ENCODE peak calls at places on chromosomes 13 and 19, in nine cellular contexts. Z, L, P, V, E, Q, B, D and R are unnamed samples.
A peak's percentile ranks its signal among the peaks of the same experiment; 100 is the strongest.

GRCh38 chr19:1952635-1953034 is 11.7 kb downstream of the CSNK1G2 start:
- DNase-seq in Z (no peak), L (no peak), P (no peak), V (no peak), E (no peak), Q (peak; percentile 22), B (no peak), D (no peak), R (no peak)

GRCh38 chr13:50788551-50788950 is 54.9 kb downstream of the DLEU7 start:
- DNase-seq in Z (no peak), L (no peak), P (no peak), V (no peak), E (no peak), Q (no peak), B (no peak), D (no peak), R (no peak)

GRCh38 chr19:18379803-18380747 is 5.9 kb upstream of the GDF15 start:
- DNase-seq in Z (no peak), L (no peak), P (no peak), V (peak; percentile 85), E (no peak), Q (peak; percentile 96), B (no peak), D (peak; percentile 90), R (peak; percentile 83)

GRCh38 chr19:41096353-41096752 is 8.1 kb downstream of the CYP2A13 start:
- DNase-seq in Z (no peak), L (no peak), P (no peak), V (no peak), E (no peak), Q (no peak), B (no peak), D (no peak), R (no peak)

GRCh38 chr13:64075543-64076271 is 2660.1 kb upstream of the PCDH20 start:
- DNase-seq in Z (no peak), L (no peak), P (no peak), V (no peak), E (peak; percentile 97), Q (peak; percentile 65), B (no peak), D (peak; percentile 25), R (no peak)

GRCh38 chr13:107512551-107512950 is 702.8 kb downstream of the LIG4 start:
- DNase-seq in Z (no peak), L (no peak), P (no peak), V (no peak), E (no peak), Q (no peak), B (no peak), D (no peak), R (peak; percentile 36)

GRCh38 chr13:22196777-22197176 is 525.9 kb downstream of the FGF9 start:
- DNase-seq in Z (no peak), L (no peak), P (no peak), V (no peak), E (no peak), Q (no peak), B (no peak), D (no peak), R (no peak)

GRCh38 chr13:78977311-78977710 is 318.4 kb upstream of the OBI1 start:
- DNase-seq in Z (no peak), L (no peak), P (no peak), V (no peak), E (no peak), Q (no peak), B (no peak), D (no peak), R (no peak)

GRCh38 chr19:5451494-5451893 is 3.7 kb upstream of the ZNRF4 start:
- DNase-seq in Z (no peak), L (no peak), P (no peak), V (no peak), E (no peak), Q (no peak), B (no peak), D (no peak), R (no peak)

GRCh38 chr19:50994129-50994528 is 7.3 kb downstream of the KLK8 start:
- DNase-seq in Z (no peak), L (no peak), P (peak; percentile 27), V (no peak), E (no peak), Q (peak; percentile 8), B (no peak), D (no peak), R (peak; percentile 45)

GRCh38 chr13:72255908-72256307 is 388.9 kb upstream of the DACH1 start:
- DNase-seq in Z (peak; percentile 31), L (no peak), P (peak; percentile 1), V (peak; percentile 20), E (peak; percentile 22), Q (peak; percentile 63), B (no peak), D (no peak), R (peak; percentile 85)

GRCh38 chr19:55082023-55082851 is 6.6 kb downstream of the EPS8L1 start:
- DNase-seq in Z (peak; percentile 60), L (no peak), P (peak; percentile 71), V (peak; percentile 58), E (no peak), Q (no peak), B (peak; percentile 53), D (no peak), R (peak; percentile 74)

GRCh38 chr19:38946229-38947010 is 15.7 kb downstream of the MRPS12 start:
- DNase-seq in Z (no peak), L (no peak), P (no peak), V (no peak), E (no peak), Q (no peak), B (no peak), D (no peak), R (no peak)

GRCh38 chr13:74464656-74465055 is 330.5 kb upstream of the KLF12 start:
- DNase-seq in Z (no peak), L (no peak), P (no peak), V (no peak), E (no peak), Q (no peak), B (no peak), D (peak; percentile 34), R (no peak)

GRCh38 chr13:44879452-44880058 is 109.7 kb downstream of the NUFIP1 start:
- DNase-seq in Z (no peak), L (no peak), P (peak; percentile 34), V (peak; percentile 78), E (no peak), Q (peak; percentile 45), B (no peak), D (no peak), R (peak; percentile 67)

GRCh38 chr19:37251308-37252229 is 33.6 kb downstream of the ZNF383 start:
- DNase-seq in Z (no peak), L (peak; percentile 43), P (peak; percentile 63), V (peak; percentile 95), E (peak; percentile 97), Q (peak; percentile 91), B (peak; percentile 31), D (peak; percentile 90), R (peak; percentile 98)

GRCh38 chr19:18339703-18340102 is 695 bp upstream of the PGPEP1 start:
- DNase-seq in Z (peak; percentile 25), L (no peak), P (no peak), V (peak; percentile 35), E (no peak), Q (peak; percentile 60), B (no peak), D (no peak), R (peak; percentile 94)

GRCh38 chr13:90806905-90807304 is 540.6 kb upstream of the MIR17HG start:
- DNase-seq in Z (no peak), L (no peak), P (no peak), V (no peak), E (no peak), Q (no peak), B (no peak), D (no peak), R (no peak)

GRCh38 chr13:27446986-27447583 is 3.3 kb downstream of the MTIF3 start:
- DNase-seq in Z (no peak), L (no peak), P (peak; percentile 37), V (no peak), E (no peak), Q (no peak), B (no peak), D (no peak), R (no peak)

GRCh38 chr13:91036886-91037285 is 310.6 kb upstream of the MIR17HG start:
- DNase-seq in Z (no peak), L (no peak), P (no peak), V (no peak), E (no peak), Q (no peak), B (no peak), D (no peak), R (no peak)

GRCh38 chr19:17021328-17021727 is 5.3 kb downstream of the CPAMD8 start:
- DNase-seq in Z (no peak), L (no peak), P (no peak), V (peak; percentile 10), E (no peak), Q (no peak), B (no peak), D (no peak), R (no peak)

GRCh38 chr13:43153436-43154082 is 130.2 kb downstream of the DNAJC15 start:
- DNase-seq in Z (no peak), L (no peak), P (no peak), V (peak; percentile 70), E (no peak), Q (peak; percentile 95), B (no peak), D (no peak), R (peak; percentile 91)

GRCh38 chr13:28611654-28612131 is 47.2 kb upstream of the POMP start:
- DNase-seq in Z (no peak), L (no peak), P (peak; percentile 28), V (peak; percentile 22), E (no peak), Q (peak; percentile 62), B (no peak), D (no peak), R (peak; percentile 84)

GRCh38 chr19:49929121-49929610 is at the start of the genes ATF5 and NUP62:
- DNase-seq in Z (peak; percentile 94), L (peak; percentile 82), P (peak; percentile 92), V (peak; percentile 82), E (peak; percentile 90), Q (peak; percentile 90), B (peak; percentile 96), D (peak; percentile 94), R (peak; percentile 92)

GRCh38 chr19:1514295-1514661 is 1.5 kb upstream of the ADAMTSL5 start:
- DNase-seq in Z (no peak), L (no peak), P (no peak), V (no peak), E (no peak), Q (no peak), B (no peak), D (no peak), R (no peak)

GRCh38 chr19:44002212-44002565 is 568 bp upstream of the ZNF230 start:
- DNase-seq in Z (no peak), L (no peak), P (no peak), V (peak; percentile 8), E (no peak), Q (no peak), B (no peak), D (no peak), R (no peak)

GRCh38 chr19:2385053-2385721 is 25.1 kb downstream of the TMPRSS9 start:
- DNase-seq in Z (peak; percentile 60), L (no peak), P (no peak), V (peak; percentile 55), E (peak; percentile 52), Q (peak; percentile 94), B (no peak), D (no peak), R (peak; percentile 92)

GRCh38 chr19:925087-925911 is 536 bp upstream of the ARID3A start:
- DNase-seq in Z (peak; percentile 87), L (no peak), P (peak; percentile 84), V (peak; percentile 81), E (peak; percentile 79), Q (peak; percentile 78), B (peak; percentile 79), D (peak; percentile 88), R (peak; percentile 96)

GRCh38 chr19:28494466-28494865 is 718.5 kb downstream of the UQCRFS1 start:
- DNase-seq in Z (no peak), L (no peak), P (no peak), V (no peak), E (no peak), Q (no peak), B (no peak), D (no peak), R (peak; percentile 48)